ENCODE peak calls at places on chromosomes 16 and 17, in six cellular contexts. One of them, this sample, is unnamed.

GRCh38 chr17:73340093-73340596 is 28.3 kb upstream of the CDC42EP4 start:
- DNase-seq in mucosa of descending colon: no peak
- DNase-seq in upper lobe of right lung: no peak
- DNase-seq in kidney: no peak
- DNase-seq in cardiac muscle cell: no peak
- DNase-seq in endodermal cell: no peak
- DNase-seq in this sample: peak; percentile 94

GRCh38 chr17:73444021-73444420 is 132.2 kb upstream of the CDC42EP4 start:
- DNase-seq in mucosa of descending colon: no peak
- DNase-seq in upper lobe of right lung: no peak
- DNase-seq in kidney: no peak
- DNase-seq in cardiac muscle cell: no peak
- DNase-seq in endodermal cell: no peak
- DNase-seq in this sample: no peak

GRCh38 chr16:88368994-88369393 is 13.8 kb upstream of the ZNF469 start:
- DNase-seq in mucosa of descending colon: no peak
- DNase-seq in upper lobe of right lung: no peak
- DNase-seq in kidney: peak; percentile 29
- DNase-seq in cardiac muscle cell: no peak
- DNase-seq in endodermal cell: no peak
- DNase-seq in this sample: no peak

GRCh38 chr17:36546418-36547093 is 1.8 kb downstream of the GGNBP2 start:
- DNase-seq in mucosa of descending colon: no peak
- DNase-seq in upper lobe of right lung: no peak
- DNase-seq in kidney: no peak
- DNase-seq in cardiac muscle cell: no peak
- DNase-seq in endodermal cell: no peak
- DNase-seq in this sample: no peak

GRCh38 chr17:29210879-29211278 is 30.7 kb upstream of the MYO18A start:
- DNase-seq in mucosa of descending colon: no peak
- DNase-seq in upper lobe of right lung: no peak
- DNase-seq in kidney: no peak
- DNase-seq in cardiac muscle cell: no peak
- DNase-seq in endodermal cell: no peak
- DNase-seq in this sample: no peak

GRCh38 chr17:5837055-5837491 is 233.1 kb upstream of the WSCD1 start:
- DNase-seq in mucosa of descending colon: no peak
- DNase-seq in upper lobe of right lung: no peak
- DNase-seq in kidney: no peak
- DNase-seq in cardiac muscle cell: no peak
- DNase-seq in endodermal cell: no peak
- DNase-seq in this sample: peak; percentile 76

GRCh38 chr16:9102943-9103342 is 11.5 kb downstream of the HAPSTR1 start:
- DNase-seq in mucosa of descending colon: no peak
- DNase-seq in upper lobe of right lung: no peak
- DNase-seq in kidney: no peak
- DNase-seq in cardiac muscle cell: no peak
- DNase-seq in endodermal cell: no peak
- DNase-seq in this sample: no peak

GRCh38 chr17:64028874-64029464 is 8.5 kb upstream of the ICAM2 start:
- DNase-seq in mucosa of descending colon: peak; percentile 57
- DNase-seq in upper lobe of right lung: no peak
- DNase-seq in kidney: no peak
- DNase-seq in cardiac muscle cell: peak; percentile 70
- DNase-seq in endodermal cell: peak; percentile 92
- DNase-seq in this sample: peak; percentile 69

GRCh38 chr17:78375401-78376079 is 2.9 kb upstream of the PGS1 start:
- DNase-seq in mucosa of descending colon: no peak
- DNase-seq in upper lobe of right lung: peak; percentile 80
- DNase-seq in kidney: no peak
- DNase-seq in cardiac muscle cell: no peak
- DNase-seq in endodermal cell: peak; percentile 59
- DNase-seq in this sample: peak; percentile 95

GRCh38 chr16:21156767-21157467 is 1.6 kb upstream of the LDAF1 start:
- DNase-seq in mucosa of descending colon: no peak
- DNase-seq in upper lobe of right lung: no peak
- DNase-seq in kidney: no peak
- DNase-seq in cardiac muscle cell: peak; percentile 74
- DNase-seq in endodermal cell: peak; percentile 82
- DNase-seq in this sample: peak; percentile 96

GRCh38 chr16:794091-794842 is 5.8 kb downstream of the CHTF18 start:
- DNase-seq in mucosa of descending colon: no peak
- DNase-seq in upper lobe of right lung: no peak
- DNase-seq in kidney: no peak
- DNase-seq in cardiac muscle cell: no peak
- DNase-seq in endodermal cell: no peak
- DNase-seq in this sample: no peak

GRCh38 chr17:48439875-48440505 is 10.0 kb upstream of the SKAP1 start:
- DNase-seq in mucosa of descending colon: no peak
- DNase-seq in upper lobe of right lung: no peak
- DNase-seq in kidney: no peak
- DNase-seq in cardiac muscle cell: peak; percentile 76
- DNase-seq in endodermal cell: no peak
- DNase-seq in this sample: no peak

GRCh38 chr17:38701504-38702165 is 3.4 kb upstream of the MLLT6 start:
- DNase-seq in mucosa of descending colon: no peak
- DNase-seq in upper lobe of right lung: no peak
- DNase-seq in kidney: no peak
- DNase-seq in cardiac muscle cell: no peak
- DNase-seq in endodermal cell: no peak
- DNase-seq in this sample: peak; percentile 89

GRCh38 chr16:30896203-30896889 is at the start of gene CTF1:
- DNase-seq in mucosa of descending colon: peak; percentile 73
- DNase-seq in upper lobe of right lung: peak; percentile 88
- DNase-seq in kidney: peak; percentile 93
- DNase-seq in cardiac muscle cell: peak; percentile 83
- DNase-seq in endodermal cell: peak; percentile 93
- DNase-seq in this sample: peak; percentile 97

GRCh38 chr16:79599837-79600635 is 501 bp downstream of the MAF start:
- DNase-seq in mucosa of descending colon: peak; percentile 74
- DNase-seq in upper lobe of right lung: peak; percentile 85
- DNase-seq in kidney: peak; percentile 88
- DNase-seq in cardiac muscle cell: peak; percentile 85
- DNase-seq in endodermal cell: peak; percentile 84
- DNase-seq in this sample: peak; percentile 96

GRCh38 chr16:2715519-2715918 is 4.5 kb downstream of the PRSS27 start:
- DNase-seq in mucosa of descending colon: peak; percentile 80
- DNase-seq in upper lobe of right lung: peak; percentile 83
- DNase-seq in kidney: peak; percentile 89
- DNase-seq in cardiac muscle cell: peak; percentile 76
- DNase-seq in endodermal cell: peak; percentile 90
- DNase-seq in this sample: peak; percentile 98

GRCh38 chr16:69141936-69142335 is 9.5 kb downstream of the UTP4 start:
- DNase-seq in mucosa of descending colon: no peak
- DNase-seq in upper lobe of right lung: no peak
- DNase-seq in kidney: no peak
- DNase-seq in cardiac muscle cell: no peak
- DNase-seq in endodermal cell: no peak
- DNase-seq in this sample: no peak

GRCh38 chr17:28252436-28252835 is 66.6 kb upstream of the TMEM97 start:
- DNase-seq in mucosa of descending colon: no peak
- DNase-seq in upper lobe of right lung: no peak
- DNase-seq in kidney: no peak
- DNase-seq in cardiac muscle cell: no peak
- DNase-seq in endodermal cell: no peak
- DNase-seq in this sample: peak; percentile 90

GRCh38 chr17:78044280-78044835 is 84.2 kb downstream of the TMC6 start:
- DNase-seq in mucosa of descending colon: no peak
- DNase-seq in upper lobe of right lung: no peak
- DNase-seq in kidney: no peak
- DNase-seq in cardiac muscle cell: no peak
- DNase-seq in endodermal cell: no peak
- DNase-seq in this sample: no peak

GRCh38 chr17:51850206-51850605 is 308.3 kb downstream of the CA10 start:
- DNase-seq in mucosa of descending colon: no peak
- DNase-seq in upper lobe of right lung: no peak
- DNase-seq in kidney: no peak
- DNase-seq in cardiac muscle cell: no peak
- DNase-seq in endodermal cell: peak; percentile 65
- DNase-seq in this sample: no peak

GRCh38 chr17:27915715-27916114 is 22.6 kb upstream of the LYRM9 start:
- DNase-seq in mucosa of descending colon: no peak
- DNase-seq in upper lobe of right lung: no peak
- DNase-seq in kidney: no peak
- DNase-seq in cardiac muscle cell: no peak
- DNase-seq in endodermal cell: peak; percentile 95
- DNase-seq in this sample: no peak

GRCh38 chr17:63609820-63610573 is 9.3 kb downstream of the TACO1 start:
- DNase-seq in mucosa of descending colon: no peak
- DNase-seq in upper lobe of right lung: no peak
- DNase-seq in kidney: no peak
- DNase-seq in cardiac muscle cell: no peak
- DNase-seq in endodermal cell: no peak
- DNase-seq in this sample: no peak

GRCh38 chr17:70274255-70274654 is 104.9 kb downstream of the KCNJ2 start:
- DNase-seq in mucosa of descending colon: no peak
- DNase-seq in upper lobe of right lung: no peak
- DNase-seq in kidney: no peak
- DNase-seq in cardiac muscle cell: no peak
- DNase-seq in endodermal cell: no peak
- DNase-seq in this sample: peak; percentile 23

GRCh38 chr17:48483471-48484131 is 47.2 kb downstream of the HOXB1 start:
- DNase-seq in mucosa of descending colon: peak; percentile 36
- DNase-seq in upper lobe of right lung: no peak
- DNase-seq in kidney: peak; percentile 86
- DNase-seq in cardiac muscle cell: no peak
- DNase-seq in endodermal cell: peak; percentile 72
- DNase-seq in this sample: peak; percentile 93

GRCh38 chr17:37570527-37571093 is 38.6 kb downstream of the SYNRG start:
- DNase-seq in mucosa of descending colon: peak; percentile 68
- DNase-seq in upper lobe of right lung: peak; percentile 66
- DNase-seq in kidney: no peak
- DNase-seq in cardiac muscle cell: peak; percentile 63
- DNase-seq in endodermal cell: peak; percentile 92
- DNase-seq in this sample: peak; percentile 93

DNA sequence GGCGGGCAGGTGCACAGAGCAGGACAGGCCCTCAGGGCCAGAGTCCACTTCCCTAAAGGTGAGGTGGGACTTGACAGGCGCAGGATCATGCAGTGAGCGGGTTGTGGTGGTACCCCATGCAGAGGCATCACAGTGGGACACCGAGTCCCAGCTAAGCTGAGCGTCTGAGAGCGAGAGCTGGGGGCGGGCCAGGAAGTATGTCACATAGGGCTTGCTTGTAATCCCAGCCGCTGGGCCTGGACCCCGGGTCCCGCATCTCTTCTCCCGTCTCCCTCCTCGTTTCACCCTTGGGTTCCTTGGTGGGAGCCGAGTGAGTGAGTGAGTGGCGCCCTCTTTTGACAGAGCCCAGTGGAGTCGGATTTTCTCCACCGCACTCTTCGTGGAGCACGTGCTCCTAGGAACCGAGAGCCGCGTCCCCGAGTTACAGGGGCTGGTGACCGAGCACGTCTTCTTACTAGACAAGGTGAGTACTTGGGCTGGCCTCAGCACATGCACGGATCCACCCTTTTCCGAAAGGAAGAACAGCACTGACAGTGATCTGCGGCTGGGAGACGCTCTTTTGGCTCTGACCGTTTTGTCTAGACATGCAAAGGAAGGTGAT is 50.8 kb upstream of the ENDOV start:
- DNase-seq in mucosa of descending colon: no peak
- DNase-seq in upper lobe of right lung: no peak
- DNase-seq in kidney: peak; percentile 72
- DNase-seq in cardiac muscle cell: peak; percentile 33
- DNase-seq in endodermal cell: peak; percentile 87
- DNase-seq in this sample: peak; percentile 58
- TF ChIP-seq CTCF in mucosa of descending colon: no peak
- TF ChIP-seq CTCF in upper lobe of right lung: peak; percentile 19
- TF ChIP-seq CTCF in kidney: no peak
- TF ChIP-seq CTCF in cardiac muscle cell: peak; percentile 31
- TF ChIP-seq CTCF in endodermal cell: peak; percentile 73
- TF ChIP-seq CTCF in this sample: peak; percentile 35

GRCh38 chr16:3868967-3869366 is 11.5 kb downstream of the CREBBP start:
- DNase-seq in mucosa of descending colon: no peak
- DNase-seq in upper lobe of right lung: no peak
- DNase-seq in kidney: no peak
- DNase-seq in cardiac muscle cell: no peak
- DNase-seq in endodermal cell: no peak
- DNase-seq in this sample: no peak
- H3K4me1 ChIP-seq in mucosa of descending colon: peaks cover 48% of the 10 kb centered on the region
- H3K4me1 ChIP-seq in upper lobe of right lung: peaks cover 68% of the 10 kb centered on the region
- H3K4me1 ChIP-seq in kidney: peaks cover 38% of the 10 kb centered on the region
- H3K4me1 ChIP-seq in cardiac muscle cell: peaks cover 31% of the 10 kb centered on the region
- H3K4me1 ChIP-seq in endodermal cell: peaks cover 12% of the 10 kb centered on the region
- H3K4me1 ChIP-seq in this sample: peaks cover 31% of the 10 kb centered on the region

DNA sequence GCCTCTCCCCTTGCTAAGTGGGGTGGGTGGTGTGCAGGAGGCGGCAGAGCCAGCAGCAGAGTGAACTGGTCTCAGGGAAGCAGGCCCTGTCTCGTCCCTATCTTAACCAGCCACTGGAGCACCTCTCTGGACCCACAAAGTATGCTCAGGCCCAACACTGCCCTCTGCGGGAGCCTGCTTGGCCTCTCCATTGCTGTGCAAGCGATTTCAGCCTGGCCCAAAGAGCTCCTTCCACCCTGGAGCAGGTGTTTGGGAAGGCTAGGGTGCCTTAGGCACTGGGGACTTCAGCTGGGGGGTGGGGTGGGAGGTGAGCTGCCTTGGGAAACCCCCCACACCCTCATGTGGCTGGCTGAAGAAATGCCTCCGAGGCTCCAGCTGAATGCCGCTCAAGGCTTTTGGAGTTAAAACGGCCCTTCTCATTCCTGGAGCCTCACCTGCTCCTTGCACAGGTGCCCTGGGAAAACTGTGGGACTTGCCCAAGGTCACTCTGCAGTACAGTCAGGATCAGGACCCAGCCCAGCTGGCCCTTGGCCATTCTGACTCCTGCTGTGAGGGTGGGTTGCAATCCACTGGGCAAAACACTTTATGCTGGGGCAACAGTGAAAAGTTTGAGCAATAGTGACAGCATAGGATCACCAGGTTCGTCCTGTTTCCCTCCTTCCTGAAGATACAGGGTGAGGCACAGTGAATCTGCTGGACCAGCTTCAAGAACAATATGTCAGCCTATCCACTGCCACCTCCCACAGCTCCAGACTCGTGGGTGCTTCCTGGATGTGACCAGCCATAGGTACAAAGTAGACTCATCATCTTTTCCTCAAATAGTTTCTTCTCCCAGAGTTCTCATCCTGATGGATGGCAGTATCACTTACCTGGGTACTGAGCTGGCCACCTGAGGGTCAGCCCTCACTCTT is 5.9 kb upstream of the UBE2O start:
- DNase-seq in mucosa of descending colon: peak; percentile 69
- DNase-seq in upper lobe of right lung: peak; percentile 77
- DNase-seq in kidney: peak; percentile 73
- DNase-seq in cardiac muscle cell: peak; percentile 86
- DNase-seq in endodermal cell: peak; percentile 96
- DNase-seq in this sample: peak; percentile 94
- TF ChIP-seq CTCF in mucosa of descending colon: peak; percentile 14
- TF ChIP-seq CTCF in upper lobe of right lung: peak; percentile 35
- TF ChIP-seq CTCF in kidney: peak; percentile 54
- TF ChIP-seq CTCF in cardiac muscle cell: peak; percentile 68
- TF ChIP-seq CTCF in endodermal cell: peak; percentile 75
- TF ChIP-seq CTCF in this sample: peak; percentile 68

DNA sequence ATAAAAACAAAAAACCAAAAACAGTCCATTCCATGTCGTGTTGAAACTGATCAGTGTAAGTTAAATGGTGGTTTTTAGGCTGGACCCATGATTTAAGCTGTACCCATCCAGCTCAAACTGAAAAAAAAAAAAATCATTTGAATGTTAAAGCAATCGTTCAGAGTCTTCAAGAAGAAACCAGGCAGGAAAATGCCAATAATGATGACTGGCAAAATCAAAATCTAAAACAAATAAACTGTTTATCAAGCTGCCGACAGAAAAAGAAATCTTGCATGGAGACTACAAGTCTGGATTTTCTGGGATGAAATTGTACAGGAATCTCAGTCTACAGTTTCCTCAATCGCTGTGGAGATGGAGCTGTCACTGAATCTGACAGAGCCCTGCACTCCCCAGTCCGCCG is 40.7 kb downstream of the SOST start:
- DNase-seq in mucosa of descending colon: no peak
- DNase-seq in upper lobe of right lung: no peak
- DNase-seq in kidney: no peak
- DNase-seq in cardiac muscle cell: no peak
- DNase-seq in endodermal cell: no peak
- DNase-seq in this sample: peak; percentile 58
- H3K4me1 ChIP-seq in mucosa of descending colon: peaks cover 11% of the 10 kb centered on the region
- H3K4me1 ChIP-seq in upper lobe of right lung: peaks cover 19% of the 10 kb centered on the region
- H3K4me1 ChIP-seq in kidney: peaks cover 3% of the 10 kb centered on the region
- H3K4me1 ChIP-seq in cardiac muscle cell: peaks cover 9% of the 10 kb centered on the region
- H3K4me1 ChIP-seq in endodermal cell: no peaks in the 10 kb centered on the region
- H3K4me1 ChIP-seq in this sample: peaks cover 14% of the 10 kb centered on the region